ENCODE peak calls at places on chromosomes 12 and 14, in six cellular contexts. One of them, this sample, is unnamed. For H3K4me1 and H3K9me3, the result is how much of the 10 kb centered on the place peaks cover.

GRCh38 chr14:75301666-75302325 is 23.2 kb downstream of the FOS start:
- DNase-seq in thoracic aorta: no peak
- DNase-seq in SJSA1: no peak
- DNase-seq in Peyer's patch: no peak
- DNase-seq in stomach: no peak
- DNase-seq in uterus: peak
- DNase-seq in this sample: peak

GRCh38 chr14:61461808-61462275 is 140.5 kb downstream of the PRKCH start:
- DNase-seq in thoracic aorta: no peak
- DNase-seq in SJSA1: no peak
- DNase-seq in Peyer's patch: no peak
- DNase-seq in stomach: no peak
- DNase-seq in uterus: no peak
- DNase-seq in this sample: no peak

GRCh38 chr12:52346596-52346995 is 20.7 kb downstream of the KRT85 start:
- DNase-seq in thoracic aorta: no peak
- DNase-seq in SJSA1: no peak
- DNase-seq in Peyer's patch: no peak
- DNase-seq in stomach: peak
- DNase-seq in uterus: no peak
- DNase-seq in this sample: no peak

GRCh38 chr14:54929556-54929955 is 26.9 kb upstream of the GCH1 start:
- DNase-seq in thoracic aorta: no peak
- DNase-seq in SJSA1: no peak
- DNase-seq in Peyer's patch: no peak
- DNase-seq in stomach: no peak
- DNase-seq in uterus: no peak
- DNase-seq in this sample: no peak

GRCh38 chr14:60111732-60112131 is 20.0 kb downstream of the PCNX4 start:
- DNase-seq in thoracic aorta: no peak
- DNase-seq in SJSA1: no peak
- DNase-seq in Peyer's patch: no peak
- DNase-seq in stomach: no peak
- DNase-seq in uterus: no peak
- DNase-seq in this sample: no peak

GRCh38 chr14:53520529-53520928 is 367.4 kb upstream of the DDHD1 start:
- DNase-seq in thoracic aorta: no peak
- DNase-seq in SJSA1: no peak
- DNase-seq in Peyer's patch: no peak
- DNase-seq in stomach: no peak
- DNase-seq in uterus: no peak
- DNase-seq in this sample: no peak

GRCh38 chr12:94707892-94708291 is 57.5 kb upstream of the TMCC3 start:
- DNase-seq in thoracic aorta: no peak
- DNase-seq in SJSA1: no peak
- DNase-seq in Peyer's patch: no peak
- DNase-seq in stomach: no peak
- DNase-seq in uterus: peak
- DNase-seq in this sample: peak

GRCh38 chr12:128771681-128772080 is 52.1 kb downstream of the SLC15A4 start:
- DNase-seq in thoracic aorta: no peak
- DNase-seq in SJSA1: no peak
- DNase-seq in Peyer's patch: no peak
- DNase-seq in stomach: no peak
- DNase-seq in uterus: no peak
- DNase-seq in this sample: no peak

GRCh38 chr14:62077676-62078261 is 315.5 kb downstream of the SNAPC1 start:
- DNase-seq in thoracic aorta: no peak
- DNase-seq in SJSA1: no peak
- DNase-seq in Peyer's patch: peak
- DNase-seq in stomach: no peak
- DNase-seq in uterus: no peak
- DNase-seq in this sample: no peak

GRCh38 chr14:101074124-101075024 is 170.9 kb upstream of the RTL1 start:
- DNase-seq in thoracic aorta: no peak
- DNase-seq in SJSA1: peak
- DNase-seq in Peyer's patch: peak
- DNase-seq in stomach: peak
- DNase-seq in uterus: no peak
- DNase-seq in this sample: no peak

GRCh38 chr12:66859751-66860440 is 181.0 kb upstream of the GRIP1 start:
- DNase-seq in thoracic aorta: no peak
- DNase-seq in SJSA1: no peak
- DNase-seq in Peyer's patch: no peak
- DNase-seq in stomach: no peak
- DNase-seq in uterus: no peak
- DNase-seq in this sample: no peak

GRCh38 chr12:120015313-120015712 is 26.3 kb downstream of the BICDL1 start:
- DNase-seq in thoracic aorta: no peak
- DNase-seq in SJSA1: no peak
- DNase-seq in Peyer's patch: no peak
- DNase-seq in stomach: no peak
- DNase-seq in uterus: no peak
- DNase-seq in this sample: no peak

GRCh38 chr14:31125231-31125630 is 82.4 kb downstream of the HECTD1 start:
- DNase-seq in thoracic aorta: no peak
- DNase-seq in SJSA1: no peak
- DNase-seq in Peyer's patch: no peak
- DNase-seq in stomach: no peak
- DNase-seq in uterus: no peak
- DNase-seq in this sample: no peak

GRCh38 chr14:75979071-75979571 is 2.7 kb downstream of the TGFB3 start:
- DNase-seq in thoracic aorta: no peak
- DNase-seq in SJSA1: no peak
- DNase-seq in Peyer's patch: no peak
- DNase-seq in stomach: no peak
- DNase-seq in uterus: peak
- DNase-seq in this sample: no peak

DNA sequence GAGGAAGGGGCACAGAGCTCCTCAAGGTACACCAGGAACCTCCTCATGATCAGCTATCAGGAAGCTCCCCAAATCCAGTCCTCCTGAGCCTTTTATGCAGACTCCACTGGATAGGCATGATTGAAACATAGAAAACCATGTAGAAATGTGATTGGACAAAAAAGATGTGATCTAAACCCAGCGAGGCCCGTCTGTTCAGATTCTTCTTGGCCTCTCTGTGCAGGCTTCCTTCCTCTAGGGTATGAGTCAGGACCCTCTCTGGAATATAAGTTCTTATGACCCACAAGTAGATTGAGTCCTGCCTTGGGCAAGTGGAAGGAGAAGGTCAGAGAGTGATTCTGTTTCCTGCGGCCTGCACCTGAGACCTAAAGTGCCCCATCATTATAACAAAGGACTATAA is 166.3 kb downstream of the PHLDA1 start:
- DNase-seq in thoracic aorta: no peak
- DNase-seq in SJSA1: no peak
- DNase-seq in Peyer's patch: no peak
- DNase-seq in stomach: no peak
- DNase-seq in uterus: no peak
- DNase-seq in this sample: no peak
- H3K4me1 ChIP-seq in thoracic aorta: under half
- H3K4me1 ChIP-seq in SJSA1: under half
- H3K4me1 ChIP-seq in Peyer's patch: under half
- H3K4me1 ChIP-seq in stomach: under half
- H3K4me1 ChIP-seq in uterus: under half
- H3K4me1 ChIP-seq in this sample: under half

DNA sequence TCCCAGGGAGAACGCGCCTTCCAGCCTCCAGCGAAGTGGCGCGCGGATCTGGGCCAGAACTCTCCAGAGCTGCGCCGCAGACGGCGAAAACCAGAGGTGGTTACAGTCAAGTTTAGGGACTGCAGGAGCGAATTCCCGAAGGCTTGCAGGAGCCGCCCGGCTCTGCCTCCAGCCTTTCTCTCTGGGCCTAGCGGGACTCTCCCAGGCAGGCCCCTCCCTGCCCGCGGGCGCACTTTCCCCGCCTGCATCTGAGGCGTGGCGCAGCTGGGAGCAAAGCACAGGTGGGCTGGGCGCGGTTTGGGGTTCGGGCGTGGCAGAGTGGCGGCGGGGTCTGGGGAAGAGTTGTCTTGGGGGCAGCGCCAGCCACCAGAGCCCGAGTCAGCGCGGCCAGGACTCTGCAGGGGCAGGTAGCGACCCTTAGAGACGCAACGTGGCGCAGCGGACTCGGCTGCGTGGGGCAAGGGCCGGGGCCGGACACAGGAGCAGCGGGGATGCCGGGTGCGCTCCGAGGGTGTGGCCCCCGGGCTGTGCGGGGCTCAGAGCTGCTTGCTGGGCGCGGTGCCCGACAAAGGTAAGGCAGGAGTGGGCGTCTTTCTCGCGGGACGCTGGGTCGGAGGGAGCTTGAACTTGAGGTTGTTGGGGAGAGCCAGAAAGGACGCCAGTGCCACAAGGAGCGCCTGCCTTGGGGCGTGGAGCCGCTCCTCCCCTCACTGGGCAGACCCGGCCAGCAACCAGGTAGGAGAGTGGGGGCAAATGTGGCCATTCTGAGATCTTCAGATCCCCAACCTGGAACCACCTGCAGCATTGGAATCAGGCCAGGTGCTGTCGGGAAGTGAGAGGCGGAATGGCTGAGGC is 1126.0 kb downstream of the AACS start:
- DNase-seq in thoracic aorta: no peak
- DNase-seq in SJSA1: no peak
- DNase-seq in Peyer's patch: no peak
- DNase-seq in stomach: no peak
- DNase-seq in uterus: no peak
- DNase-seq in this sample: no peak
- H3K4me3 ChIP-seq in thoracic aorta: no peak
- H3K4me3 ChIP-seq in SJSA1: no peak
- H3K4me3 ChIP-seq in Peyer's patch: no peak
- H3K4me3 ChIP-seq in stomach: peak
- H3K4me3 ChIP-seq in uterus: no peak
- H3K4me3 ChIP-seq in this sample: peak

GRCh38 chr12:31749024-31749704 is 20.3 kb upstream of the AMN1 start:
- DNase-seq in thoracic aorta: no peak
- DNase-seq in SJSA1: peak
- DNase-seq in Peyer's patch: peak
- DNase-seq in stomach: peak
- DNase-seq in uterus: peak
- DNase-seq in this sample: no peak
- H3K9me3 ChIP-seq in thoracic aorta: under half
- H3K9me3 ChIP-seq in SJSA1: under half
- H3K9me3 ChIP-seq in Peyer's patch: under half
- H3K9me3 ChIP-seq in stomach: under half
- H3K9me3 ChIP-seq in uterus: under half
- H3K9me3 ChIP-seq in this sample: under half

GRCh38 chr12:25926536-25926935 is 31.9 kb upstream of the RASSF8 start:
- DNase-seq in thoracic aorta: no peak
- DNase-seq in SJSA1: no peak
- DNase-seq in Peyer's patch: no peak
- DNase-seq in stomach: no peak
- DNase-seq in uterus: no peak
- DNase-seq in this sample: no peak

GRCh38 chr12:25929096-25929637 is 29.3 kb upstream of the RASSF8 start:
- DNase-seq in thoracic aorta: no peak
- DNase-seq in SJSA1: no peak
- DNase-seq in Peyer's patch: no peak
- DNase-seq in stomach: no peak
- DNase-seq in uterus: no peak
- DNase-seq in this sample: no peak

GRCh38 chr12:25925064-25925463 is 33.4 kb upstream of the RASSF8 start:
- DNase-seq in thoracic aorta: no peak
- DNase-seq in SJSA1: no peak
- DNase-seq in Peyer's patch: no peak
- DNase-seq in stomach: no peak
- DNase-seq in uterus: no peak
- DNase-seq in this sample: no peak

DNA sequence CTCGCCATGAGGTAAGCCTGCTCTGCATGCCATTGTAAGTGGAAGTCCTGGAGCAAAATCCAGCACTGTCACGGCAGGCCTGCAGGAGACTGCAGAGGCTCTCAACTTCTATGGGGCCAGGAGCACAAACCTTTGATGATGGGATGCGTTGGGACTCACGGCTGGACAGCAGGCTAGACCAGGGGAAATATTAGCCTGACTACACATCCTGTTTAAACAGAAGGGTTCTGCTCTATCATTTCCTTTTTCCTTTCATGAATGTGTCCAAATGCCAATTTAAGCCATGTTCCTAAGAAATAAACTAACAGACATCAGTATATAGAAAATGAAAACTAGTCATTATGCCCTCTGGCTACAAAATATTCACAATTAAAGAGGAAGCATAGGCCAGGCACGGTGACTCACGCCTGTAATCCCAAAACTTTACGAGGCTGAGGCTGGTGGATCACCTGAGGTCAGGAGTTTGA is 33.9 kb upstream of the RASSF8 start:
- DNase-seq in thoracic aorta: no peak
- DNase-seq in SJSA1: no peak
- DNase-seq in Peyer's patch: no peak
- DNase-seq in stomach: no peak
- DNase-seq in uterus: no peak
- DNase-seq in this sample: no peak
- H3K4me1 ChIP-seq in thoracic aorta: under half
- H3K4me1 ChIP-seq in SJSA1: under half
- H3K4me1 ChIP-seq in Peyer's patch: under half
- H3K4me1 ChIP-seq in stomach: under half
- H3K4me1 ChIP-seq in uterus: under half
- H3K4me1 ChIP-seq in this sample: under half